ENCODE peak calls at places on chromosomes 11 and 22, in six cellular contexts. H is OCI-LY7, R is SK-N-SH, A is epithelial cell of proximal tubule, X is testis, I is left ventricle myocardium inferior. Z is an unnamed sample.
A peak's percentile ranks its signal among the peaks of the same experiment; 100 is the strongest.

GRCh38 chr11:88555018-88555828 is 217.7 kb upstream of the CTSC start:
- DNase-seq in X (peak; percentile 66), A (peak; percentile 98), I (no peak), H (no peak), R (no peak), Z (no peak)

GRCh38 chr11:13939952-13940610 is 22.4 kb upstream of the SPON1 start:
- DNase-seq in I (no peak), X (no peak), A (no peak), R (no peak), H (no peak), Z (no peak)

GRCh38 chr22:21824439-21824912 is 43.0 kb downstream of the MAPK1 start:
- DNase-seq in X (no peak), H (no peak), I (no peak), R (no peak), A (no peak), Z (no peak)

GRCh38 chr11:110991621-110992355 is 253.7 kb upstream of the POU2AF2 start:
- DNase-seq in R (no peak), X (peak; percentile 48), I (no peak), H (no peak), A (no peak), Z (no peak)

GRCh38 chr11:10792385-10793068 is 16.2 kb downstream of the EIF4G2 start:
- DNase-seq in I (peak; percentile 87), H (peak; percentile 82), R (peak; percentile 90), X (peak; percentile 89), A (no peak), Z (peak; percentile 95)

GRCh38 chr11:134471341-134472187 is 59.5 kb upstream of the B3GAT1 start:
- DNase-seq in X (no peak), A (no peak), H (no peak), I (no peak), R (peak; percentile 76), Z (no peak)

GRCh38 chr22:46355996-46356471 is 20.5 kb downstream of the TRMU start:
- DNase-seq in A (no peak), I (no peak), X (no peak), R (no peak), H (no peak), Z (no peak)

GRCh38 chr11:16763746-16764145 is 25.3 kb downstream of the C11orf58 start:
- DNase-seq in A (no peak), H (no peak), X (no peak), I (no peak), R (no peak), Z (no peak)

GRCh38 chr22:43857367-43857766 is 4.9 kb downstream of the SULT4A1 start:
- DNase-seq in X (no peak), R (no peak), A (no peak), I (no peak), H (no peak), Z (no peak)

GRCh38 chr11:47516155-47516554 is 36.8 kb downstream of the CELF1 start:
- DNase-seq in H (no peak), X (no peak), A (no peak), R (no peak), I (no peak), Z (no peak)

GRCh38 chr11:40188848-40189247 is 1270.6 kb downstream of the LRRC4C start:
- DNase-seq in A (no peak), X (no peak), I (no peak), H (no peak), R (no peak), Z (no peak)

GRCh38 chr11:114988644-114989043 is 310.3 kb downstream of the NXPE2 start:
- DNase-seq in R (no peak), X (no peak), I (no peak), H (no peak), A (no peak), Z (no peak)

GRCh38 chr11:4195909-4196308 is 101.3 kb downstream of the RRM1 start:
- DNase-seq in A (no peak), R (no peak), I (no peak), H (no peak), X (no peak), Z (no peak)

GRCh38 chr11:75263944-75264349 is 23.4 kb downstream of the TPBGL start:
- DNase-seq in X (no peak), H (peak; percentile 26), R (no peak), I (no peak), A (peak; percentile 29), Z (no peak)

GRCh38 chr11:72759468-72759867 is 7.3 kb upstream of the ARAP1 start:
- DNase-seq in R (no peak), H (no peak), I (no peak), A (no peak), X (no peak), Z (no peak)

GRCh38 chr11:11297578-11297977 is 55.5 kb downstream of the CSNK2A3 start:
- DNase-seq in H (no peak), I (no peak), X (no peak), R (no peak), A (no peak), Z (peak; percentile 41)

GRCh38 chr22:17781319-17782031 is 7.2 kb upstream of the BID start:
- DNase-seq in A (peak; percentile 86), R (peak; percentile 57), X (no peak), I (no peak), H (peak; percentile 60), Z (no peak)

GRCh38 chr11:121634889-121635288 is 182.1 kb upstream of the SORL1-AS1 start:
- DNase-seq in I (no peak), X (no peak), R (no peak), H (no peak), A (no peak), Z (no peak)

GRCh38 chr11:90220391-90220790 is 2.5 kb downstream of the CHORDC1 start:
- DNase-seq in R (no peak), H (no peak), I (no peak), A (no peak), X (no peak), Z (no peak)

GRCh38 chr22:29187831-29188230 is 17.9 kb upstream of the EMID1 start:
- DNase-seq in R (peak; percentile 50), A (no peak), H (no peak), I (no peak), X (no peak), Z (no peak)

GRCh38 chr11:126277780-126278179 is 5.1 kb upstream of the TIRAP start:
- DNase-seq in H (no peak), I (no peak), A (no peak), R (no peak), X (no peak), Z (no peak)

GRCh38 chr11:65403607-65404121 is 17.2 kb downstream of the FRMD8 start:
- DNase-seq in A (no peak), H (peak; percentile 94), X (no peak), I (no peak), R (no peak), Z (no peak)

GRCh38 chr11:128022007-128022368 is 565.4 kb downstream of the ETS1 start:
- DNase-seq in R (no peak), X (no peak), A (no peak), I (no peak), H (no peak), Z (no peak)

GRCh38 chr11:25423436-25424184 is 908.3 kb upstream of the ANO3 start:
- DNase-seq in R (no peak), X (no peak), H (no peak), I (no peak), A (no peak), Z (peak; percentile 3)

GRCh38 chr11:126007263-126007662 is 55.4 kb downstream of the CDON start:
- DNase-seq in X (peak; percentile 21), H (no peak), I (no peak), R (peak; percentile 39), A (peak; percentile 12), Z (no peak)

GRCh38 chr11:134361661-134362060 is 29.9 kb downstream of the GLB1L2 start:
- DNase-seq in R (no peak), X (no peak), I (no peak), H (no peak), A (no peak), Z (no peak)

GRCh38 chr11:128323381-128323780 is 264.0 kb downstream of the ETS1 start:
- DNase-seq in R (no peak), I (no peak), X (peak; percentile 42), H (peak; percentile 52), A (no peak), Z (peak; percentile 38)

GRCh38 chr11:130383363-130384168 is 44.8 kb downstream of the ADAMTS8 start:
- DNase-seq in H (no peak), X (no peak), I (no peak), R (no peak), A (peak; percentile 84), Z (peak; percentile 56)

GRCh38 chr11:104073950-104074349 is 37.5 kb downstream of the DDI1 start:
- DNase-seq in I (no peak), X (no peak), H (peak; percentile 30), R (no peak), A (no peak), Z (peak; percentile 13)
- H3K4me3 ChIP-seq in I (peak overlapping the region; percentile 1), X (no peak overlapping the region), H (no peak overlapping the region), R (no peak overlapping the region), A (no peak overlapping the region), Z (no peak overlapping the region)

DNA sequence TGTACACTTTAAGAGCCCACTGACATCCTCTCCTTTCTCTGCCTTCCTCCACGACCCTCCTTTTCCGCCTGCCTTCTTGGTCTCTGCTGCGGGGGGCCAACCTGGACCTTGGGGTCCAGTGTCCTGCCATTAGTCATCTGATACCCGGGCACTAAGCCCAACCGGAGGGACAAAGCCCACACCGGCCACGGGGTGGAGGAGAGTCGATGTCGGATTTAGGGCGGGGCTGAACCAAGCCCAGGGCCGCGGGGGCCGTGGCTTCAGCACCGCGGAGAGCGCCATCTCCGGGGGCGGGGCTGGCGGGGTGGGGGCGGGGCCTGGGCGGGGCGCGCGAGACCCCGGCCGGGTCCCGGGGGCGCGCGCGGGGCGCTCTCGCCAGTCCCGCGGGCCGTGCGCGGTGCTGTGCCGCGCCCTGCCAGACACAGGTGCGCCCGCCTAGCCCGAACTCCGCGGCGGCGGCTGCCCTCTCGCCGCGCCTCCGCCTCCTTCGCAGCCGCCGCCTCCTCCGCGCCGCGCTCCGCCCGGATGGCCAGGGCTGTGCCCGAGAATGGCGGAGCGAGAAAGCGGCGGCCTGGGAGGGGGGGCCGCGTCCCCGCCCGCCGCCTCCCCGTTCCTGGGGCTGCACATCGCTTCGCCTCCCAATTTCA is at the start of gene MAPK8IP1:
- DNase-seq in A (no peak), H (peak; percentile 59), I (peak; percentile 48), X (peak; percentile 65), R (peak; percentile 97), Z (peak; percentile 100)
- H3K4me3 ChIP-seq in A (peak within 1 kb of the TSS; percentile 54), H (peak within 1 kb of the TSS; percentile 57), I (peak within 1 kb of the TSS; percentile 66), X (peak within 1 kb of the TSS; percentile 54), R (peak within 1 kb of the TSS; percentile 67), Z (peak within 1 kb of the TSS; percentile 61)

DNA sequence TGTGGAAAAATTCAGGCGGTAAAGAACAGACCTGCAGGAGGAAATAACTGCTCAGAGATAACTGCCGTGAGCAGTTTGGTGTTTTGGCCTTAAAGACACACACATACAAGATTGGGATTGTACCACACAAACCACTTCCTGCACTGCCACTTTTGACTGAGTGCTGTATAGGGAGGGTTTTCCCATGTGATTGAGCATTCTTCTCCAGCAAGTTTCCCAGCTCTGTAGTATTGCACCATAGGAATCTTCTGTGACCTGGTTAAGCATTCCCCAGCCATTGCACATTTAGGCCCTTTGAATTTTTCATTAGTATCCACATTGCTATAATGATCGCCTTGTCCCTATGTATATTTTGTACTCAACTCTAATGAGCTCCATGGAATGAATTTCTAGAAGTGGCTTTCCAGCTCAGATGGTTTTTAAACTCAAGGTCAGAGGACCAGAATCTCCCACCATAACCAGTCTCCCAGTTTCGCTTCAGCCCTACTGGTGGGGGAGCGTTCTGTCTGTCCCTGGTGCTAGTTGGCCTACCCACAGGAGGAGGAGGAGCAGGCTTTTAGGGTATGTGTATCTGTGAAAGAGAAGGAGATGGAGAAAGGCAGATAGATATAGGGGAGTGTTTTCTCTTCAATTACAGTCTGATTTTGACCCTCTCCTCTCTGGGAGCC is 9.3 kb downstream of the CD82 start:
- DNase-seq in I (no peak), H (peak; percentile 34), R (peak; percentile 3), A (peak; percentile 91), X (no peak), Z (peak; percentile 23)
- H3K4me3 ChIP-seq in I (no peak overlapping the region), H (no peak overlapping the region), R (no peak overlapping the region), A (no peak overlapping the region), X (no peak overlapping the region), Z (no peak overlapping the region)

GRCh38 chr11:118379497-118379896 is 20.1 kb downstream of the UBE4A start:
- DNase-seq in A (no peak), H (no peak), R (no peak), X (no peak), I (no peak), Z (no peak)
- H3K4me3 ChIP-seq in A (no peak overlapping the region), H (no peak overlapping the region), R (no peak overlapping the region), X (no peak overlapping the region), I (no peak overlapping the region), Z (no peak overlapping the region)

Z was measured in H7.